ENCODE peak calls at places on chromosome 1, in seven cellular contexts. One of them, this sample, is unnamed.

GRCh38 chr1:159879136-159879535 is 16.7 kb upstream of the VSIG8 start:
- DNase-seq in HS-5: no peak
- DNase-seq in H9: no peak
- DNase-seq in GM04504: no peak
- DNase-seq in fibroblast of the aortic adventitia: no peak
- DNase-seq in nephron progenitor cell: no peak
- DNase-seq in epithelial cell of esophagus: no peak
- DNase-seq in this sample: no peak

GRCh38 chr1:31725777-31726535 is 22.1 kb upstream of the COL16A1 start:
- DNase-seq in fibroblast of the aortic adventitia: no peak
- DNase-seq in GM04504: no peak
- DNase-seq in H9: no peak
- DNase-seq in HS-5: no peak
- DNase-seq in epithelial cell of esophagus: no peak
- DNase-seq in nephron progenitor cell: no peak
- DNase-seq in this sample: peak

GRCh38 chr1:226310637-226311195 is 1.8 kb upstream of the LIN9 start:
- DNase-seq in H9: no peak
- DNase-seq in GM04504: no peak
- DNase-seq in nephron progenitor cell: no peak
- DNase-seq in fibroblast of the aortic adventitia: no peak
- DNase-seq in epithelial cell of esophagus: peak
- DNase-seq in HS-5: no peak
- DNase-seq in this sample: no peak

GRCh38 chr1:17610713-17611112 is 71.2 kb downstream of the ARHGEF10L start:
- DNase-seq in HS-5: no peak
- DNase-seq in H9: no peak
- DNase-seq in epithelial cell of esophagus: no peak
- DNase-seq in fibroblast of the aortic adventitia: no peak
- DNase-seq in GM04504: no peak
- DNase-seq in nephron progenitor cell: no peak
- DNase-seq in this sample: no peak

GRCh38 chr1:167648978-167649752 is 19.1 kb downstream of the RCSD1 start:
- DNase-seq in H9: no peak
- DNase-seq in fibroblast of the aortic adventitia: no peak
- DNase-seq in nephron progenitor cell: no peak
- DNase-seq in epithelial cell of esophagus: no peak
- DNase-seq in HS-5: no peak
- DNase-seq in GM04504: no peak
- DNase-seq in this sample: no peak

GRCh38 chr1:53409233-53409632 is 50.0 kb upstream of the DMRTB1 start:
- DNase-seq in GM04504: no peak
- DNase-seq in H9: no peak
- DNase-seq in nephron progenitor cell: no peak
- DNase-seq in HS-5: no peak
- DNase-seq in epithelial cell of esophagus: no peak
- DNase-seq in fibroblast of the aortic adventitia: no peak
- DNase-seq in this sample: no peak

GRCh38 chr1:70051926-70052325 is 153.5 kb downstream of the LRRC40 start:
- DNase-seq in GM04504: no peak
- DNase-seq in H9: no peak
- DNase-seq in epithelial cell of esophagus: no peak
- DNase-seq in HS-5: no peak
- DNase-seq in fibroblast of the aortic adventitia: no peak
- DNase-seq in nephron progenitor cell: no peak
- DNase-seq in this sample: no peak

GRCh38 chr1:75723989-75724471 is 479 bp upstream of the ACADM start:
- DNase-seq in GM04504: peak
- DNase-seq in HS-5: peak
- DNase-seq in H9: peak
- DNase-seq in epithelial cell of esophagus: peak
- DNase-seq in nephron progenitor cell: peak
- DNase-seq in fibroblast of the aortic adventitia: peak
- DNase-seq in this sample: peak

GRCh38 chr1:7579016-7579415 is 192.1 kb upstream of the VAMP3 start:
- DNase-seq in GM04504: no peak
- DNase-seq in HS-5: no peak
- DNase-seq in H9: no peak
- DNase-seq in epithelial cell of esophagus: no peak
- DNase-seq in nephron progenitor cell: no peak
- DNase-seq in fibroblast of the aortic adventitia: no peak
- DNase-seq in this sample: no peak

GRCh38 chr1:6505367-6506209 is 14.1 kb upstream of the PLEKHG5 start:
- DNase-seq in HS-5: no peak
- DNase-seq in nephron progenitor cell: no peak
- DNase-seq in H9: no peak
- DNase-seq in GM04504: no peak
- DNase-seq in fibroblast of the aortic adventitia: no peak
- DNase-seq in epithelial cell of esophagus: no peak
- DNase-seq in this sample: no peak

This sample was measured in Right ventricle myocardium inferior.